ENCODE peak calls at places on chromosomes 12 and 14, in seven cellular contexts. F is lung microvascular endothelial cell; S is stimulated activated naive CD4-positive, alpha-beta T cell; O is NCI-H1105; Q is Caco-2; I is tibial nerve; M is PC-3. A is an unnamed sample.

GRCh38 chr14:91511014-91511466 is 930 bp upstream of the PPP4R3A start:
- DNase-seq in F (no peak), S (no peak), M (peak; percentile 15), O (no peak), Q (no peak), I (peak; percentile 25), A (no peak)

GRCh38 chr12:86044396-86044795 is 170.3 kb downstream of the NTS start:
- DNase-seq in Q (no peak), F (no peak), S (no peak), M (no peak), I (no peak), O (no peak), A (no peak)

GRCh38 chr12:105166736-105167135 is 59.2 kb downstream of the WASHC4 start:
- DNase-seq in I (no peak), M (no peak), Q (no peak), F (no peak), S (no peak), O (no peak), A (no peak)

GRCh38 chr12:52042706-52043385 is 8.4 kb upstream of the NR4A1 start:
- DNase-seq in S (no peak), I (no peak), O (no peak), F (no peak), M (no peak), Q (no peak), A (no peak)

GRCh38 chr14:82079553-82079952 is 545.9 kb upstream of the SEL1L start:
- DNase-seq in Q (no peak), S (no peak), I (no peak), F (no peak), O (no peak), M (no peak), A (no peak)

GRCh38 chr12:53480425-53481107 is 18.7 kb downstream of the MAP3K12 start:
- DNase-seq in F (no peak), S (no peak), O (no peak), I (no peak), M (no peak), Q (no peak), A (no peak)

GRCh38 chr14:47710581-47710980 is 35.2 kb upstream of the MDGA2 start:
- DNase-seq in I (no peak), M (peak; percentile 68), O (no peak), F (no peak), Q (no peak), S (no peak), A (no peak)

GRCh38 chr12:105813201-105813600 is 325.6 kb downstream of the NUAK1 start:
- DNase-seq in S (no peak), F (no peak), Q (no peak), O (no peak), I (no peak), M (no peak), A (no peak)

GRCh38 chr12:66166561-66166960 is 3.2 kb downstream of the TMBIM4 start:
- DNase-seq in Q (no peak), O (no peak), F (no peak), S (no peak), M (no peak), I (no peak), A (no peak)

GRCh38 chr12:56128669-56129209 is 672 bp downstream of the ESYT1 start:
- DNase-seq in M (no peak), I (peak; percentile 30), O (no peak), S (peak; percentile 29), F (peak; percentile 45), Q (no peak), A (peak; percentile 51)

GRCh38 chr14:33175951-33176350 is 237.3 kb downstream of the NPAS3 start:
- DNase-seq in M (no peak), O (no peak), S (no peak), I (no peak), Q (no peak), F (no peak), A (no peak)

GRCh38 chr12:27906658-27907473 is 65.7 kb downstream of the PTHLH start:
- DNase-seq in Q (no peak), O (no peak), M (no peak), F (no peak), S (no peak), I (no peak), A (no peak)

GRCh38 chr14:52703225-52703624 is 3.8 kb upstream of the PSMC6 start:
- DNase-seq in S (no peak), I (no peak), O (no peak), M (peak; percentile 97), Q (no peak), F (peak; percentile 84), A (peak; percentile 30)

GRCh38 chr12:47035459-47035858 is 44.0 kb upstream of the PCED1B start:
- DNase-seq in Q (no peak), O (no peak), S (no peak), I (no peak), F (no peak), M (no peak), A (no peak)

GRCh38 chr12:69563166-69563762 is 22.0 kb upstream of the CCT2 start:
- DNase-seq in I (no peak), M (no peak), S (no peak), F (no peak), Q (no peak), O (no peak), A (no peak)

GRCh38 chr12:63151898-63152700 is 1.1 kb upstream of the AVPR1A start:
- DNase-seq in Q (peak; percentile 35), S (no peak), O (peak; percentile 66), I (peak; percentile 21), F (peak; percentile 59), M (peak; percentile 57), A (peak; percentile 83)

GRCh38 chr14:88825078-88825458 is 617 bp downstream of the TTC8 start:
- DNase-seq in I (no peak), M (no peak), F (peak; percentile 4), S (no peak), Q (no peak), O (no peak), A (no peak)

GRCh38 chr12:9039397-9039977 is 50.1 kb downstream of the KLRG1 start:
- DNase-seq in M (peak; percentile 64), I (peak; percentile 42), F (peak; percentile 57), O (peak; percentile 64), S (peak; percentile 7), Q (peak; percentile 55), A (peak; percentile 69)

GRCh38 chr12:51846911-51847829 is 1.3 kb downstream of the FIGNL2 start:
- DNase-seq in O (no peak), F (no peak), Q (peak; percentile 72), M (no peak), I (peak; percentile 52), S (peak; percentile 37), A (peak; percentile 44)

GRCh38 chr14:50320279-50320678 is 8.2 kb downstream of the DMAC2L start:
- DNase-seq in I (no peak), O (no peak), F (peak; percentile 58), Q (no peak), M (no peak), S (no peak), A (no peak)

GRCh38 chr12:72277415-72277814 is 5.2 kb downstream of the TRHDE start:
- DNase-seq in Q (no peak), I (no peak), M (peak; percentile 78), O (no peak), S (no peak), F (no peak), A (no peak)

A was measured in A673.